ENCODE peak calls at places on chromosomes 6 and 20, in four cellular contexts. One of them, this sample, is unnamed. For H3K4me1 and H3K36me3, the result is how much of the 10 kb centered on the place peaks cover.

GRCh38 chr6:157860505-157860991 is 37.5 kb downstream of the SNX9 start:
- DNase-seq in GM23248: no peak
- DNase-seq in ovary: no peak
- DNase-seq in H1: no peak
- DNase-seq in this sample: no peak

GRCh38 chr20:61744691-61745396 is 320.8 kb downstream of the TAF4 start:
- DNase-seq in GM23248: peak
- DNase-seq in ovary: no peak
- DNase-seq in H1: no peak
- DNase-seq in this sample: no peak

GRCh38 chr20:6074145-6074561 is 20.3 kb upstream of the LRRN4 start:
- DNase-seq in GM23248: no peak
- DNase-seq in ovary: no peak
- DNase-seq in H1: no peak
- DNase-seq in this sample: no peak

GRCh38 chr6:133631421-133631820 is 257.5 kb upstream of the TCF21 start:
- DNase-seq in GM23248: peak
- DNase-seq in ovary: no peak
- DNase-seq in H1: no peak
- DNase-seq in this sample: no peak

GRCh38 chr6:170463101-170463721 is 89.9 kb downstream of the PSMB1 start:
- DNase-seq in GM23248: no peak
- DNase-seq in ovary: no peak
- DNase-seq in H1: no peak
- DNase-seq in this sample: no peak

GRCh38 chr6:5308066-5308465 is 46.8 kb downstream of the FARS2 start:
- DNase-seq in GM23248: peak
- DNase-seq in ovary: no peak
- DNase-seq in H1: no peak
- DNase-seq in this sample: no peak

GRCh38 chr6:80165143-80165542 is 58.7 kb downstream of the BCKDHB start:
- DNase-seq in GM23248: peak
- DNase-seq in ovary: no peak
- DNase-seq in H1: no peak
- DNase-seq in this sample: no peak

GRCh38 chr6:6543181-6543879 is 45.2 kb upstream of the LY86 start:
- DNase-seq in GM23248: peak
- DNase-seq in ovary: no peak
- DNase-seq in H1: no peak
- DNase-seq in this sample: no peak

GRCh38 chr6:108966855-108967755 is 118.9 kb downstream of the ARMC2 start:
- DNase-seq in GM23248: peak
- DNase-seq in ovary: peak
- DNase-seq in H1: no peak
- DNase-seq in this sample: no peak

GRCh38 chr6:71544028-71544427 is 255.4 kb downstream of the OGFRL1 start:
- DNase-seq in GM23248: peak
- DNase-seq in ovary: no peak
- DNase-seq in H1: peak
- DNase-seq in this sample: no peak

GRCh38 chr6:11847515-11848244 is 69.1 kb upstream of the ADTRP start:
- DNase-seq in GM23248: no peak
- DNase-seq in ovary: no peak
- DNase-seq in H1: no peak
- DNase-seq in this sample: no peak

GRCh38 chr6:79913369-79913768 is 34.0 kb downstream of the ELOVL4 start:
- DNase-seq in GM23248: no peak
- DNase-seq in ovary: no peak
- DNase-seq in H1: no peak
- DNase-seq in this sample: no peak

GRCh38 chr6:95203153-95203754 is 374.1 kb upstream of the MANEA start:
- DNase-seq in GM23248: peak
- DNase-seq in ovary: no peak
- DNase-seq in H1: peak
- DNase-seq in this sample: peak

GRCh38 chr6:80605165-80605989 is 498.9 kb downstream of the BCKDHB start:
- DNase-seq in GM23248: peak
- DNase-seq in ovary: no peak
- DNase-seq in H1: no peak
- DNase-seq in this sample: peak

GRCh38 chr20:63096681-63097335 is 90.0 kb upstream of the BHLHE23 start:
- DNase-seq in GM23248: no peak
- DNase-seq in ovary: peak
- DNase-seq in H1: no peak
- DNase-seq in this sample: no peak

DNA sequence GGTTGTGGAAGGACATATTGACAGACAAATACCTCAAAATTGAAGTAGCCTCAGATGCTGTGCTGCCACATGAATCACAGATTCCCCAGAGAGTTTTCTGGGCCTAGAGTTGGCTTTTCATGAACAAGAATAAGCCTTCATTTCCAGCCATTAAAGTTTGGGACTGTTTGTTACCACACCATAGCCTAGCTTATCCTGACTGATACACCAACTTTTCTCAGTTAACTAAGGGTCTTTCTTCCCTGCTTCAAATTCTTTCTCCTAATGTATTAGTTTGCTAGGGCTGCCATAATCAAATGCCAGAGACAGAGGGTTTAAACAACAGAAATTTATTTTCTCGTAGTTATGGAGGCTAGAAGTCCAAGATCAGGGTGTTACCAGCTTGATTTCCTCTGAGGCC is 237.4 kb upstream of the ZFP64 start:
- DNase-seq in GM23248: no peak
- DNase-seq in ovary: no peak
- DNase-seq in H1: no peak
- DNase-seq in this sample: no peak
- H3K4me1 ChIP-seq in GM23248: under half
- H3K4me1 ChIP-seq in ovary: under half
- H3K4me1 ChIP-seq in H1: under half
- H3K4me1 ChIP-seq in this sample: under half

GRCh38 chr6:37456816-37457560 is 24.0 kb downstream of the CMTR1 start:
- DNase-seq in GM23248: peak
- DNase-seq in ovary: peak
- DNase-seq in H1: no peak
- DNase-seq in this sample: no peak
- H3K36me3 ChIP-seq in GM23248: under half
- H3K36me3 ChIP-seq in ovary: under half
- H3K36me3 ChIP-seq in H1: under half
- H3K36me3 ChIP-seq in this sample: under half

DNA sequence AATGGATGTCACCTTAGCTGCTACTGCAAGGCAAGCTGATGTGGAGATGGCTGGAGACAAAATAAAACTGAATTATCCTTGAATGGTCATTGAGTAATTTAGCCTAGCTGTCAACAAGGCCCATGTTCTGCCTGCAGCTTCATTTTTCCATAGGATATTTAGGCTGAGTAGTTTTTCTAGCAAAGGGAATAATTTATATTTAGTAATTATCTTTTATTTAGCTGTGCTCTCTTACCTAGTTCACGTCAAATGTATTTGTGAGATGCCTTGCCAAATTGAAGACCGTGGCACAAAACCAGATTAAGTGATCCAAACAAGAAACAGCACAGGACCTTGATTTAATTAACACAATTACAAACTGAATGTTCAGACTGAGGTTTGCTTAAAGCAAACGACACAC is 77.4 kb upstream of the CEP162 start:
- DNase-seq in GM23248: no peak
- DNase-seq in ovary: no peak
- DNase-seq in H1: no peak
- DNase-seq in this sample: no peak
- H3K4me1 ChIP-seq in GM23248: under half
- H3K4me1 ChIP-seq in ovary: under half
- H3K4me1 ChIP-seq in H1: under half
- H3K4me1 ChIP-seq in this sample: under half

GRCh38 chr6:40645043-40645442 is 57.9 kb upstream of the LRFN2 start:
- DNase-seq in GM23248: no peak
- DNase-seq in ovary: no peak
- DNase-seq in H1: no peak
- DNase-seq in this sample: no peak
- H3K36me3 ChIP-seq in GM23248: under half
- H3K36me3 ChIP-seq in ovary: under half
- H3K36me3 ChIP-seq in H1: under half
- H3K36me3 ChIP-seq in this sample: under half

GRCh38 chr6:15402401-15403045 is 156.7 kb downstream of the JARID2 start:
- DNase-seq in GM23248: no peak
- DNase-seq in ovary: no peak
- DNase-seq in H1: no peak
- DNase-seq in this sample: no peak
- H3K4me1 ChIP-seq in GM23248: under half
- H3K4me1 ChIP-seq in ovary: under half
- H3K4me1 ChIP-seq in H1: under half
- H3K4me1 ChIP-seq in this sample: under half

GRCh38 chr6:44149369-44150012 is 9.1 kb upstream of the CAPN11 start:
- DNase-seq in GM23248: no peak
- DNase-seq in ovary: no peak
- DNase-seq in H1: no peak
- DNase-seq in this sample: no peak

GRCh38 chr6:44147256-44147655 is 11.4 kb upstream of the CAPN11 start:
- DNase-seq in GM23248: no peak
- DNase-seq in ovary: no peak
- DNase-seq in H1: no peak
- DNase-seq in this sample: no peak

GRCh38 chr6:44146685-44147084 is 11.9 kb upstream of the CAPN11 start:
- DNase-seq in GM23248: no peak
- DNase-seq in ovary: no peak
- DNase-seq in H1: no peak
- DNase-seq in this sample: no peak

GRCh38 chr6:44150317-44150917 is 8.2 kb upstream of the CAPN11 start:
- DNase-seq in GM23248: no peak
- DNase-seq in ovary: no peak
- DNase-seq in H1: no peak
- DNase-seq in this sample: no peak

GRCh38 chr6:44148306-44148705 is 10.3 kb upstream of the CAPN11 start:
- DNase-seq in GM23248: no peak
- DNase-seq in ovary: no peak
- DNase-seq in H1: no peak
- DNase-seq in this sample: no peak
- H3K36me3 ChIP-seq in GM23248: under half
- H3K36me3 ChIP-seq in ovary: under half
- H3K36me3 ChIP-seq in H1: under half
- H3K36me3 ChIP-seq in this sample: under half